ENCODE peak calls at places on chromosome 10, in four cellular contexts. L is EL; B is amniotic stem cell; X is CD8-positive, alpha-beta T cell. Q is an unnamed sample.
A peak's percentile ranks its signal among the peaks of the same experiment; 100 is the strongest.

GRCh38 chr10:77247076-77247561 is 390.5 kb downstream of the KCNMA1 start:
- DNase-seq in L (no peak), B (no peak), X (no peak), Q (peak; percentile 8)

GRCh38 chr10:94279835-94280709 is 82.7 kb downstream of the NOC3L start:
- DNase-seq in L (peak; percentile 60), B (no peak), X (peak; percentile 36), Q (peak; percentile 45)

GRCh38 chr10:95688648-95689047 is 5.1 kb downstream of the TCTN3 start:
- DNase-seq in L (no peak), B (no peak), X (no peak), Q (no peak)

GRCh38 chr10:63464402-63465292 is 1.1 kb downstream of the JMJD1C start:
- DNase-seq in L (no peak), B (no peak), X (no peak), Q (peak; percentile 55)

GRCh38 chr10:127872871-127873600 is 19.7 kb downstream of the CLRN3 start:
- DNase-seq in L (no peak), B (no peak), X (no peak), Q (peak; percentile 94)

GRCh38 chr10:70918851-70919530 is 30.6 kb upstream of the PCBD1 start:
- DNase-seq in L (no peak), B (no peak), X (no peak), Q (peak; percentile 8)

GRCh38 chr10:110860576-110861241 is 11.0 kb upstream of the PDCD4 start:
- DNase-seq in L (no peak), B (no peak), X (peak; percentile 31), Q (peak; percentile 69)

GRCh38 chr10:3548096-3548495 is 236.9 kb downstream of the KLF6 start:
- DNase-seq in L (no peak), B (peak; percentile 16), X (no peak), Q (no peak)

GRCh38 chr10:98272245-98272644 is 4.3 kb upstream of the LOXL4 start:
- DNase-seq in L (no peak), B (no peak), X (no peak), Q (no peak)

GRCh38 chr10:93680414-93681047 is 21.9 kb downstream of the FRA10AC1 start:
- DNase-seq in L (peak; percentile 43), B (peak; percentile 27), X (no peak), Q (peak; percentile 64)

GRCh38 chr10:23081156-23081833 is 14.1 kb upstream of the MSRB2 start:
- DNase-seq in L (no peak), B (no peak), X (no peak), Q (no peak)

GRCh38 chr10:27893320-27894014 is 105.4 kb downstream of the ODAD2 start:
- DNase-seq in L (peak; percentile 20), B (no peak), X (no peak), Q (peak; percentile 3)